ENCODE peak calls at places on chromosomes 5 and 9, in seven cellular contexts. Z is HEK293T; P is small intestine; J is frontal cortex; V is B cell; S is stimulated activated CD4-positive, alpha-beta T cell treated with anti-CD3 and anti-CD28 coated beads, Interleukin-1b, Interleukin-23, amount 100 ng/mL, for 4 hours; H is NCI-H1436. T is an unnamed sample.

GRCh38 chr9:13351768-13352386 is 72.4 kb upstream of the MPDZ start:
- DNase-seq in H (peak), V (peak), S (no peak), J (no peak), P (peak), Z (peak), T (peak)

GRCh38 chr5:112697301-112697700 is 40.4 kb upstream of the APC start:
- DNase-seq in Z (no peak), V (no peak), H (no peak), S (no peak), J (no peak), P (no peak), T (no peak)

GRCh38 chr9:3980212-3980611 is 319.7 kb downstream of the GLIS3 start:
- DNase-seq in H (no peak), S (no peak), V (no peak), P (no peak), J (no peak), Z (no peak), T (no peak)

GRCh38 chr9:127567119-127567897 is 44.8 kb upstream of the STXBP1 start:
- DNase-seq in P (peak), S (no peak), Z (no peak), J (no peak), V (no peak), H (no peak), T (peak)

GRCh38 chr5:98768160-98769005 is 5.1 kb upstream of the RGMB start:
- DNase-seq in P (peak), V (peak), S (no peak), H (peak), Z (peak), J (peak), T (peak)

GRCh38 chr5:43433381-43433780 is 21.2 kb upstream of the CCL28 start:
- DNase-seq in S (no peak), V (no peak), J (no peak), P (peak), H (no peak), Z (no peak), T (no peak)

GRCh38 chr5:94707359-94707758 is 88.9 kb downstream of the SLF1 start:
- DNase-seq in P (no peak), S (no peak), J (no peak), Z (no peak), V (no peak), H (no peak), T (peak)

GRCh38 chr9:96888591-96888990 is 34.3 kb upstream of the ZNF782 start:
- DNase-seq in V (no peak), S (no peak), P (no peak), H (no peak), J (no peak), Z (no peak), T (no peak)

GRCh38 chr9:134590240-134591081 is 51.1 kb upstream of the COL5A1 start:
- DNase-seq in Z (no peak), S (no peak), P (no peak), H (no peak), V (no peak), J (no peak), T (no peak)

GRCh38 chr9:123825337-123825736 is 104.6 kb downstream of the DENND1A start:
- DNase-seq in J (no peak), V (no peak), H (no peak), Z (peak), S (no peak), P (no peak), T (peak)

T was measured in SJCRH30.